ENCODE peak calls at places on chromosomes 13 and 19, in nine cellular contexts. Z, F, M, P, E, J, H, Q and Y are unnamed samples.

GRCh38 chr19:33888665-33889064 is 92.0 kb downstream of the KCTD15 start:
- DNase-seq in Z (no peak), F (no peak), M (no peak), P (no peak), E (no peak), J (no peak), H (no peak), Q (no peak), Y (no peak)

GRCh38 chr13:109862627-109863026 is 76.2 kb upstream of the IRS2 start:
- DNase-seq in Z (no peak), F (no peak), M (no peak), P (peak; percentile 18), E (no peak), J (no peak), H (peak; percentile 50), Q (no peak), Y (no peak)

GRCh38 chr13:74575729-74576125 is 441.5 kb upstream of the KLF12 start:
- DNase-seq in Z (peak; percentile 14), F (no peak), M (peak; percentile 63), P (peak; percentile 3), E (no peak), J (peak; percentile 25), H (no peak), Q (peak; percentile 27), Y (peak; percentile 12)

GRCh38 chr13:36282818-36283432 is 14.7 kb downstream of the CCDC169 start:
- DNase-seq in Z (no peak), F (no peak), M (no peak), P (peak; percentile 33), E (no peak), J (no peak), H (no peak), Q (no peak), Y (no peak)

GRCh38 chr19:38362076-38362945 is 12.1 kb upstream of the PSMD8 start:
- DNase-seq in Z (peak; percentile 54), F (peak; percentile 91), M (no peak), P (peak; percentile 51), E (peak; percentile 17), J (peak; percentile 68), H (no peak), Q (peak; percentile 57), Y (peak; percentile 70)

GRCh38 chr19:43532571-43532961 is 422 bp upstream of the ZNF575 start:
- DNase-seq in Z (no peak), F (no peak), M (peak; percentile 55), P (no peak), E (no peak), J (no peak), H (no peak), Q (no peak), Y (no peak)

GRCh38 chr13:102402292-102402691 is 444 bp upstream of the FGF14 start:
- DNase-seq in Z (peak; percentile 24), F (no peak), M (no peak), P (no peak), E (no peak), J (peak; percentile 16), H (no peak), Q (peak; percentile 28), Y (no peak)

GRCh38 chr13:20148501-20149183 is 12.2 kb downstream of the GJA3 start:
- DNase-seq in Z (no peak), F (no peak), M (no peak), P (no peak), E (no peak), J (no peak), H (no peak), Q (no peak), Y (no peak)

GRCh38 chr13:113855012-113855921 is 8.6 kb downstream of the GAS6 start:
- DNase-seq in Z (no peak), F (peak; percentile 45), M (no peak), P (no peak), E (no peak), J (no peak), H (no peak), Q (no peak), Y (no peak)

GRCh38 chr19:33177417-33177976 is 16.6 kb upstream of the LRP3 start:
- DNase-seq in Z (no peak), F (no peak), M (no peak), P (no peak), E (no peak), J (no peak), H (no peak), Q (no peak), Y (peak; percentile 88)

GRCh38 chr13:92745233-92745632 is 481.4 kb upstream of the GPC6 start:
- DNase-seq in Z (no peak), F (no peak), M (no peak), P (no peak), E (no peak), J (no peak), H (no peak), Q (no peak), Y (no peak)

GRCh38 chr19:1163934-1164683 is 10.0 kb downstream of the SBNO2 start:
- DNase-seq in Z (no peak), F (no peak), M (no peak), P (no peak), E (no peak), J (no peak), H (no peak), Q (no peak), Y (no peak)

GRCh38 chr19:16442386-16443276 is 29.1 kb downstream of the EPS15L1 start:
- DNase-seq in Z (no peak), F (no peak), M (no peak), P (no peak), E (no peak), J (no peak), H (no peak), Q (no peak), Y (no peak)

GRCh38 chr19:3573162-3573857 is 566 bp downstream of the HMG20B start:
- DNase-seq in Z (no peak), F (no peak), M (no peak), P (no peak), E (no peak), J (no peak), H (no peak), Q (no peak), Y (no peak)

GRCh38 chr19:23475477-23475876 is 80.2 kb upstream of the ZNF91 start:
- DNase-seq in Z (no peak), F (no peak), M (no peak), P (no peak), E (no peak), J (no peak), H (no peak), Q (no peak), Y (no peak)

GRCh38 chr19:39398297-39398864 is 7.2 kb downstream of the MED29 start:
- DNase-seq in Z (no peak), F (peak; percentile 88), M (peak; percentile 11), P (peak; percentile 83), E (peak; percentile 57), J (no peak), H (peak; percentile 89), Q (no peak), Y (peak; percentile 46)

GRCh38 chr13:82749551-82749950 is 1132.7 kb downstream of the SLITRK1 start:
- DNase-seq in Z (no peak), F (no peak), M (no peak), P (peak; percentile 19), E (no peak), J (no peak), H (no peak), Q (no peak), Y (no peak)

GRCh38 chr13:72384879-72385278 is 342.6 kb downstream of the MZT1 start:
- DNase-seq in Z (no peak), F (no peak), M (no peak), P (peak; percentile 24), E (no peak), J (no peak), H (peak; percentile 24), Q (no peak), Y (no peak)

GRCh38 chr13:77138813-77139212 is 111.9 kb upstream of the FBXL3 start:
- DNase-seq in Z (no peak), F (no peak), M (no peak), P (no peak), E (no peak), J (no peak), H (no peak), Q (no peak), Y (no peak)

GRCh38 chr19:492091-492531 is 4.2 kb upstream of the MADCAM1 start:
- DNase-seq in Z (no peak), F (no peak), M (no peak), P (no peak), E (peak; percentile 21), J (no peak), H (no peak), Q (peak; percentile 57), Y (peak; percentile 38)

GRCh38 chr13:28744091-28744536 is 25.3 kb upstream of the SLC46A3 start:
- DNase-seq in Z (no peak), F (no peak), M (no peak), P (peak; percentile 42), E (no peak), J (no peak), H (no peak), Q (no peak), Y (no peak)

GRCh38 chr13:39106216-39106995 is 68.2 kb downstream of the NHLRC3 start:
- DNase-seq in Z (no peak), F (no peak), M (no peak), P (no peak), E (no peak), J (no peak), H (no peak), Q (no peak), Y (no peak)

GRCh38 chr13:37886879-37887278 is 17.3 kb upstream of the TRPC4 start:
- DNase-seq in Z (no peak), F (no peak), M (no peak), P (no peak), E (no peak), J (no peak), H (no peak), Q (no peak), Y (no peak)

GRCh38 chr19:9848060-9848459 is 12.9 kb downstream of the PIN1 start:
- DNase-seq in Z (no peak), F (no peak), M (no peak), P (no peak), E (peak; percentile 13), J (peak; percentile 42), H (no peak), Q (peak; percentile 39), Y (peak; percentile 14)

GRCh38 chr13:27131202-27131623 is 40.4 kb downstream of the USP12 start:
- DNase-seq in Z (peak; percentile 66), F (no peak), M (no peak), P (no peak), E (peak; percentile 69), J (peak; percentile 62), H (peak; percentile 93), Q (no peak), Y (peak; percentile 62)

GRCh38 chr19:47013041-47013517 is 6.6 kb upstream of the NPAS1 start:
- DNase-seq in Z (peak; percentile 46), F (no peak), M (peak; percentile 85), P (peak; percentile 65), E (peak; percentile 51), J (peak; percentile 49), H (no peak), Q (peak; percentile 61), Y (peak; percentile 45)

GRCh38 chr19:35120898-35121297 is 5.3 kb downstream of the FXYD3 start:
- DNase-seq in Z (no peak), F (no peak), M (no peak), P (no peak), E (no peak), J (no peak), H (no peak), Q (no peak), Y (no peak)

GRCh38 chr13:40780822-40781401 is 8.5 kb upstream of the SLC25A15 start:
- DNase-seq in Z (no peak), F (no peak), M (no peak), P (no peak), E (no peak), J (no peak), H (no peak), Q (no peak), Y (no peak)

GRCh38 chr13:21676611-21677021 is 5.7 kb downstream of the FGF9 start:
- DNase-seq in Z (no peak), F (no peak), M (no peak), P (no peak), E (no peak), J (no peak), H (no peak), Q (no peak), Y (no peak)

GRCh38 chr19:46732172-46732938 is 13.5 kb upstream of the FKRP start:
- DNase-seq in Z (no peak), F (no peak), M (no peak), P (no peak), E (no peak), J (no peak), H (no peak), Q (no peak), Y (no peak)